ENCODE peak calls at places on chromosomes 7 and 10, in ten cellular contexts. J, H, X, K, P, U, V, A, S and Y are unnamed samples.

GRCh38 chr7:25244193-25244592 is 15.9 kb upstream of the NPVF start:
- DNase-seq in J (no peak), H (no peak), X (no peak), K (no peak), P (no peak), U (no peak), V (no peak), A (no peak), S (no peak), Y (no peak)

GRCh38 chr7:135098391-135098790 is 49.5 kb upstream of the TMEM140 start:
- DNase-seq in J (no peak), H (no peak), X (peak; percentile 1), K (no peak), P (no peak), U (peak; percentile 9), V (no peak), A (no peak), S (no peak), Y (no peak)

GRCh38 chr10:111531690-111532089 is 454.9 kb downstream of the ADRA2A start:
- DNase-seq in J (no peak), H (no peak), X (no peak), K (no peak), P (no peak), U (no peak), V (no peak), A (no peak), S (no peak), Y (no peak)

GRCh38 chr7:86643478-86644281 is at the start of gene GRM3:
- DNase-seq in J (no peak), H (no peak), X (no peak), K (no peak), P (peak; percentile 24), U (peak; percentile 0), V (peak; percentile 19), A (no peak), S (peak; percentile 53), Y (no peak)

GRCh38 chr7:80027616-80028173 is 106.9 kb upstream of the GNAI1 start:
- DNase-seq in J (no peak), H (no peak), X (no peak), K (no peak), P (no peak), U (no peak), V (no peak), A (no peak), S (no peak), Y (no peak)

GRCh38 chr10:3735175-3735574 is 49.8 kb downstream of the KLF6 start:
- DNase-seq in J (no peak), H (no peak), X (no peak), K (no peak), P (no peak), U (no peak), V (no peak), A (peak; percentile 80), S (no peak), Y (no peak)

GRCh38 chr7:81446212-81446611 is 323.6 kb downstream of the HGF start:
- DNase-seq in J (no peak), H (no peak), X (no peak), K (no peak), P (no peak), U (no peak), V (no peak), A (no peak), S (no peak), Y (no peak)

GRCh38 chr10:103716206-103717160 is 138.9 kb downstream of the SH3PXD2A start:
- DNase-seq in J (no peak), H (no peak), X (peak; percentile 34), K (no peak), P (no peak), U (no peak), V (no peak), A (no peak), S (no peak), Y (no peak)

GRCh38 chr7:122299624-122299934 is 5.0 kb downstream of the FEZF1 start:
- DNase-seq in J (no peak), H (no peak), X (no peak), K (no peak), P (no peak), U (no peak), V (no peak), A (no peak), S (no peak), Y (no peak)

GRCh38 chr10:119306964-119307363 is 99.6 kb downstream of the GRK5 start:
- DNase-seq in J (peak; percentile 22), H (no peak), X (peak; percentile 44), K (no peak), P (no peak), U (no peak), V (no peak), A (no peak), S (no peak), Y (no peak)

GRCh38 chr7:105046414-105046813 is 32.4 kb downstream of the KMT2E start:
- DNase-seq in J (no peak), H (no peak), X (peak; percentile 68), K (peak; percentile 6), P (no peak), U (no peak), V (no peak), A (no peak), S (no peak), Y (no peak)

GRCh38 chr7:156950381-156950858 is 908 bp downstream of the NOM1 start:
- DNase-seq in J (no peak), H (no peak), X (no peak), K (no peak), P (no peak), U (no peak), V (no peak), A (no peak), S (no peak), Y (no peak)

GRCh38 chr7:139509535-139509934 is 13.9 kb upstream of the CLEC2L start:
- DNase-seq in J (no peak), H (no peak), X (no peak), K (no peak), P (no peak), U (no peak), V (no peak), A (no peak), S (no peak), Y (no peak)

GRCh38 chr7:139500770-139501138 is 17.3 kb upstream of the KLRG2 start:
- DNase-seq in J (no peak), H (no peak), X (no peak), K (no peak), P (no peak), U (no peak), V (no peak), A (no peak), S (no peak), Y (no peak)

GRCh38 chr7:139502226-139502625 is 18.8 kb upstream of the KLRG2 start:
- DNase-seq in J (no peak), H (no peak), X (no peak), K (no peak), P (no peak), U (no peak), V (no peak), A (no peak), S (no peak), Y (no peak)

GRCh38 chr7:139505563-139505962 is 17.9 kb upstream of the CLEC2L start:
- DNase-seq in J (peak; percentile 44), H (peak; percentile 35), X (no peak), K (no peak), P (no peak), U (no peak), V (no peak), A (no peak), S (no peak), Y (no peak)
- TF ChIP-seq CTCF in J (peak; percentile 23), H (peak; percentile 43), X (no peak), K (peak; percentile 32), P (no peak), U (peak; percentile 52), V (no peak), A (peak; percentile 23), S (no peak), Y (no peak)

DNA sequence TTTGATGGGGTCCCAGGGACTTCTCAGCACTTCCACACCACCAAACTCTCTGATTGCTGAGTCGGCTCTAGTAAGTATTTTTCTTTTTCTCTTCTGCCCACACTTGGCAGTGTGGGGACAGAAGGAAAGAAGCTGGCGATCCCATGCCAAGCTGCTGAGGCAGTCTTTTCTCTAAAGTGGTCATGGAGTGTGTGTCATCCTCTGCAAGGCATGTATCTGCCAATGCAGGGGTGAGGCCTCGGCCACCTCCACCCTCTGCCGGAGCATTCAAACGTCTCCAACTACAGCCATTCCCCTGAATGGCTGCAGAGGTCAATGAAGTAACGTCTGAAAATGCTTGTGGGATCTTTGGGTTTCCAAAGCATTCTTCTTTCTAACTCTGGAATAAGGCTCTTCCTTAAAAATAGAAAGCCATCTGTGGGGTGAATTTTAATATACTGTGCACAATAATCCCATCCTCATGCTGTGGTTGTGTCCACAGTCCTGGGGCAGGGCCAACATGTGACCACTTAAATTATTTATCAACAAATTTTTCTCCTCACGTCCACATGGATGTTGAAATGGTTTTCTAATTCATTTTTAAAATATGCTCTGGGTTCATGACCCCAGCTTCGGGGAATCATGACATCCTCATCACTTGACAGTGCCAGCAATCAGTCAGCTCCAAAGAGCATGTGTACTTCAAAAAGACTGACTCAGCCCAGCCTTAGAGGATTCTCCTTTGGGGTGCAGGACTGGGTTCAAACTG is 171.3 kb upstream of the ITGB1 start:
- DNase-seq in J (peak; percentile 81), H (no peak), X (peak; percentile 94), K (peak; percentile 78), P (peak; percentile 50), U (peak; percentile 89), V (no peak), A (no peak), S (peak; percentile 57), Y (no peak)
- TF ChIP-seq CTCF in J (no peak), H (no peak), X (no peak), K (no peak), P (peak; percentile 18), U (peak; percentile 34), V (no peak), A (no peak), S (peak; percentile 17), Y (no peak)

GRCh38 chr7:28364082-28364481 is 48.2 kb upstream of the CREB5 start:
- DNase-seq in J (peak; percentile 16), H (peak; percentile 5), X (no peak), K (no peak), P (no peak), U (no peak), V (no peak), A (no peak), S (no peak), Y (no peak)
- TF ChIP-seq CTCF in J (no peak), H (peak; percentile 10), X (peak; percentile 10), K (peak; percentile 41), P (no peak), U (peak; percentile 42), V (peak; percentile 67), A (peak; percentile 35), S (no peak), Y (no peak)

DNA sequence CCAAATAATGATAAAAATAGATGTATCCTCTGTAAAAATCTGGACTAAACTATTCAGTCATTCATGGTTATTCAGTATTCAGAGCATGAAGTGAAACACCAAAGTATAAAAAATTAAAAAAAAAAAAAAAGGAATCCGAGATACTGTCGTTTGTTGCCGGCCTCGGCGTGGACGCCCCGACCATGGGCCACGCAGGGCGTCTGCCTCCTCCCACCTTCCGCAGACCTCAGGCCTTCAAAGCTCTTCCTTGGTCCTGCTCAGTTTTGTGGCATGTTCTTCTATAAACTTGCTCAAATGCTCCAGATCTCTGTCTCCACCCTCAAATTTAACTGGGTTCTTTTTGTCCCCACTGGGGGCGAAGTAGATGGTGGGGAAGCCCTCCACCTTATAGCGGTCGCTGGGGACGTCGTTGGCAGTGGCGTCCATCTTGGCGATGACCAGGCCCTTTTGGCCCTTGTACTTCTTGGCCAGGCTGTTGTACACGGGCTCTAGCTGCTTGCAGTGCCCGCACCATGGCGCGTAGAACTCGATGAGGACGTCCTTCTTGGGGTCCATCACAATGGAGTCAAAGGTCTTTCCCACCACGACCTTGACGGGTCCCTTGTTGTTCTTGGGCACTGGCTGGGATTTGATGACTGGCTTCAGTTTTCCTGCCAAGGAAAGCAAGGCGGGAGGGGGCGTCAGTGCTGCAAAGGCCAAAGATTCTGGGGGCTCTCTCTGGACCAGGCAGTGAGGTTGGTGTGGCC is 24.6 kb downstream of the PDIA4 start:
- DNase-seq in J (no peak), H (no peak), X (no peak), K (no peak), P (no peak), U (no peak), V (no peak), A (no peak), S (no peak), Y (no peak)
- TF ChIP-seq CTCF in J (no peak), H (no peak), X (no peak), K (no peak), P (no peak), U (no peak), V (no peak), A (no peak), S (no peak), Y (no peak)